ENCODE peak calls at places on chromosomes 4 and X, in five cellular contexts. One of them, this sample, is unnamed.

GRCh38 chr4:83855044-83855443 is 319.1 kb downstream of the GPAT3 start:
- DNase-seq in activated T-cell treated with anti-CD3 and anti-CD28 coated beads, Interleukin-2, amount 50 U/mL, for 72 hours: no peak
- DNase-seq in NCI-H1436: no peak
- DNase-seq in stimulated activated CD4-positive, alpha-beta T cell treated with anti-CD3 and anti-CD28 coated beads, TNF-alpha, amount 100 ng/mL, for 4 hours: no peak
- DNase-seq in right cardiac atrium: no peak
- DNase-seq in this sample: no peak

GRCh38 chr4:153514001-153514526 is 47.9 kb downstream of the TMEM131L start:
- DNase-seq in stimulated activated CD4-positive, alpha-beta T cell treated with anti-CD3 and anti-CD28 coated beads, TNF-alpha, amount 100 ng/mL, for 4 hours: no peak
- DNase-seq in right cardiac atrium: no peak
- DNase-seq in activated T-cell treated with anti-CD3 and anti-CD28 coated beads, Interleukin-2, amount 50 U/mL, for 72 hours: no peak
- DNase-seq in NCI-H1436: no peak
- DNase-seq in this sample: no peak

GRCh38 chrX:25198891-25199290 is 183.1 kb upstream of the ARX start:
- DNase-seq in activated T-cell treated with anti-CD3 and anti-CD28 coated beads, Interleukin-2, amount 50 U/mL, for 72 hours: no peak
- DNase-seq in NCI-H1436: no peak
- DNase-seq in right cardiac atrium: no peak
- DNase-seq in stimulated activated CD4-positive, alpha-beta T cell treated with anti-CD3 and anti-CD28 coated beads, TNF-alpha, amount 100 ng/mL, for 4 hours: no peak
- DNase-seq in this sample: peak; percentile 2

GRCh38 chr4:15690020-15690809 is 8.6 kb downstream of the FAM200B start:
- DNase-seq in NCI-H1436: no peak
- DNase-seq in stimulated activated CD4-positive, alpha-beta T cell treated with anti-CD3 and anti-CD28 coated beads, TNF-alpha, amount 100 ng/mL, for 4 hours: no peak
- DNase-seq in right cardiac atrium: no peak
- DNase-seq in activated T-cell treated with anti-CD3 and anti-CD28 coated beads, Interleukin-2, amount 50 U/mL, for 72 hours: no peak
- DNase-seq in this sample: no peak

GRCh38 chr4:99852199-99852718 is 35.6 kb downstream of the DAPP1 start:
- DNase-seq in NCI-H1436: no peak
- DNase-seq in right cardiac atrium: no peak
- DNase-seq in activated T-cell treated with anti-CD3 and anti-CD28 coated beads, Interleukin-2, amount 50 U/mL, for 72 hours: peak; percentile 31
- DNase-seq in stimulated activated CD4-positive, alpha-beta T cell treated with anti-CD3 and anti-CD28 coated beads, TNF-alpha, amount 100 ng/mL, for 4 hours: no peak
- DNase-seq in this sample: no peak

GRCh38 chrX:74351760-74352159 is 47.8 kb downstream of the ZCCHC13 start:
- DNase-seq in activated T-cell treated with anti-CD3 and anti-CD28 coated beads, Interleukin-2, amount 50 U/mL, for 72 hours: no peak
- DNase-seq in right cardiac atrium: no peak
- DNase-seq in NCI-H1436: no peak
- DNase-seq in stimulated activated CD4-positive, alpha-beta T cell treated with anti-CD3 and anti-CD28 coated beads, TNF-alpha, amount 100 ng/mL, for 4 hours: no peak
- DNase-seq in this sample: no peak

GRCh38 chr4:96599752-96600151 is 759.9 kb downstream of the PDHA2 start:
- DNase-seq in stimulated activated CD4-positive, alpha-beta T cell treated with anti-CD3 and anti-CD28 coated beads, TNF-alpha, amount 100 ng/mL, for 4 hours: no peak
- DNase-seq in NCI-H1436: no peak
- DNase-seq in right cardiac atrium: no peak
- DNase-seq in activated T-cell treated with anti-CD3 and anti-CD28 coated beads, Interleukin-2, amount 50 U/mL, for 72 hours: no peak
- DNase-seq in this sample: no peak

GRCh38 chrX:71859637-71860036 is 51.0 kb upstream of the NHSL2 start:
- DNase-seq in activated T-cell treated with anti-CD3 and anti-CD28 coated beads, Interleukin-2, amount 50 U/mL, for 72 hours: peak; percentile 40
- DNase-seq in right cardiac atrium: no peak
- DNase-seq in NCI-H1436: no peak
- DNase-seq in stimulated activated CD4-positive, alpha-beta T cell treated with anti-CD3 and anti-CD28 coated beads, TNF-alpha, amount 100 ng/mL, for 4 hours: no peak
- DNase-seq in this sample: peak; percentile 51

GRCh38 chr4:80586716-80587115 is 251.2 kb downstream of the CFAP299 start:
- DNase-seq in stimulated activated CD4-positive, alpha-beta T cell treated with anti-CD3 and anti-CD28 coated beads, TNF-alpha, amount 100 ng/mL, for 4 hours: no peak
- DNase-seq in activated T-cell treated with anti-CD3 and anti-CD28 coated beads, Interleukin-2, amount 50 U/mL, for 72 hours: no peak
- DNase-seq in right cardiac atrium: no peak
- DNase-seq in NCI-H1436: no peak
- DNase-seq in this sample: no peak

GRCh38 chr4:155769092-155769491 is 10.3 kb downstream of the GUCY1B1 start:
- DNase-seq in activated T-cell treated with anti-CD3 and anti-CD28 coated beads, Interleukin-2, amount 50 U/mL, for 72 hours: no peak
- DNase-seq in right cardiac atrium: no peak
- DNase-seq in stimulated activated CD4-positive, alpha-beta T cell treated with anti-CD3 and anti-CD28 coated beads, TNF-alpha, amount 100 ng/mL, for 4 hours: no peak
- DNase-seq in NCI-H1436: no peak
- DNase-seq in this sample: no peak

GRCh38 chr4:14445882-14446281 is 556.4 kb upstream of the CPEB2 start:
- DNase-seq in stimulated activated CD4-positive, alpha-beta T cell treated with anti-CD3 and anti-CD28 coated beads, TNF-alpha, amount 100 ng/mL, for 4 hours: no peak
- DNase-seq in NCI-H1436: no peak
- DNase-seq in right cardiac atrium: no peak
- DNase-seq in activated T-cell treated with anti-CD3 and anti-CD28 coated beads, Interleukin-2, amount 50 U/mL, for 72 hours: no peak
- DNase-seq in this sample: no peak

GRCh38 chr4:138310991-138311390 is 68.8 kb upstream of the SLC7A11 start:
- DNase-seq in stimulated activated CD4-positive, alpha-beta T cell treated with anti-CD3 and anti-CD28 coated beads, TNF-alpha, amount 100 ng/mL, for 4 hours: no peak
- DNase-seq in right cardiac atrium: no peak
- DNase-seq in NCI-H1436: no peak
- DNase-seq in activated T-cell treated with anti-CD3 and anti-CD28 coated beads, Interleukin-2, amount 50 U/mL, for 72 hours: no peak
- DNase-seq in this sample: no peak

GRCh38 chrX:153968754-153969124 is 2.9 kb downstream of the HCFC1 start:
- DNase-seq in activated T-cell treated with anti-CD3 and anti-CD28 coated beads, Interleukin-2, amount 50 U/mL, for 72 hours: peak; percentile 46
- DNase-seq in right cardiac atrium: no peak
- DNase-seq in NCI-H1436: peak; percentile 70
- DNase-seq in stimulated activated CD4-positive, alpha-beta T cell treated with anti-CD3 and anti-CD28 coated beads, TNF-alpha, amount 100 ng/mL, for 4 hours: no peak
- DNase-seq in this sample: no peak

GRCh38 chrX:5998901-5999300 is 229.8 kb downstream of the NLGN4X start:
- DNase-seq in NCI-H1436: no peak
- DNase-seq in right cardiac atrium: no peak
- DNase-seq in activated T-cell treated with anti-CD3 and anti-CD28 coated beads, Interleukin-2, amount 50 U/mL, for 72 hours: no peak
- DNase-seq in stimulated activated CD4-positive, alpha-beta T cell treated with anti-CD3 and anti-CD28 coated beads, TNF-alpha, amount 100 ng/mL, for 4 hours: no peak
- DNase-seq in this sample: no peak

GRCh38 chr4:71202703-71203102 is 136.1 kb upstream of the SLC4A4 start:
- DNase-seq in right cardiac atrium: no peak
- DNase-seq in stimulated activated CD4-positive, alpha-beta T cell treated with anti-CD3 and anti-CD28 coated beads, TNF-alpha, amount 100 ng/mL, for 4 hours: no peak
- DNase-seq in activated T-cell treated with anti-CD3 and anti-CD28 coated beads, Interleukin-2, amount 50 U/mL, for 72 hours: no peak
- DNase-seq in NCI-H1436: no peak
- DNase-seq in this sample: no peak

GRCh38 chrX:920234-920799 is 289.7 kb downstream of the SHOX start:
- DNase-seq in activated T-cell treated with anti-CD3 and anti-CD28 coated beads, Interleukin-2, amount 50 U/mL, for 72 hours: no peak
- DNase-seq in NCI-H1436: no peak
- DNase-seq in right cardiac atrium: no peak
- DNase-seq in stimulated activated CD4-positive, alpha-beta T cell treated with anti-CD3 and anti-CD28 coated beads, TNF-alpha, amount 100 ng/mL, for 4 hours: no peak
- DNase-seq in this sample: no peak

GRCh38 chrX:26376037-26376708 is 160.2 kb downstream of the MAGEB5 start:
- DNase-seq in stimulated activated CD4-positive, alpha-beta T cell treated with anti-CD3 and anti-CD28 coated beads, TNF-alpha, amount 100 ng/mL, for 4 hours: no peak
- DNase-seq in activated T-cell treated with anti-CD3 and anti-CD28 coated beads, Interleukin-2, amount 50 U/mL, for 72 hours: no peak
- DNase-seq in right cardiac atrium: no peak
- DNase-seq in NCI-H1436: no peak
- DNase-seq in this sample: no peak

GRCh38 chr4:4387531-4388311 is 819 bp downstream of the NSG1 start:
- DNase-seq in right cardiac atrium: no peak
- DNase-seq in activated T-cell treated with anti-CD3 and anti-CD28 coated beads, Interleukin-2, amount 50 U/mL, for 72 hours: no peak
- DNase-seq in NCI-H1436: no peak
- DNase-seq in stimulated activated CD4-positive, alpha-beta T cell treated with anti-CD3 and anti-CD28 coated beads, TNF-alpha, amount 100 ng/mL, for 4 hours: no peak
- DNase-seq in this sample: no peak

GRCh38 chr4:107896158-107896645 is 35.1 kb upstream of the CYP2U1 start:
- DNase-seq in activated T-cell treated with anti-CD3 and anti-CD28 coated beads, Interleukin-2, amount 50 U/mL, for 72 hours: peak; percentile 21
- DNase-seq in NCI-H1436: no peak
- DNase-seq in stimulated activated CD4-positive, alpha-beta T cell treated with anti-CD3 and anti-CD28 coated beads, TNF-alpha, amount 100 ng/mL, for 4 hours: no peak
- DNase-seq in right cardiac atrium: no peak
- DNase-seq in this sample: no peak

GRCh38 chr4:4775493-4776004 is 83.9 kb upstream of the MSX1 start:
- DNase-seq in activated T-cell treated with anti-CD3 and anti-CD28 coated beads, Interleukin-2, amount 50 U/mL, for 72 hours: no peak
- DNase-seq in stimulated activated CD4-positive, alpha-beta T cell treated with anti-CD3 and anti-CD28 coated beads, TNF-alpha, amount 100 ng/mL, for 4 hours: no peak
- DNase-seq in NCI-H1436: no peak
- DNase-seq in right cardiac atrium: peak; percentile 75
- DNase-seq in this sample: no peak

GRCh38 chr4:3880595-3881120 is 114.5 kb downstream of the ADRA2C start:
- DNase-seq in right cardiac atrium: peak; percentile 81
- DNase-seq in activated T-cell treated with anti-CD3 and anti-CD28 coated beads, Interleukin-2, amount 50 U/mL, for 72 hours: peak; percentile 74
- DNase-seq in stimulated activated CD4-positive, alpha-beta T cell treated with anti-CD3 and anti-CD28 coated beads, TNF-alpha, amount 100 ng/mL, for 4 hours: peak; percentile 51
- DNase-seq in NCI-H1436: peak; percentile 23
- DNase-seq in this sample: peak; percentile 80

GRCh38 chr4:1244081-1244977 is 4.6 kb downstream of the CTBP1 start:
- DNase-seq in NCI-H1436: no peak
- DNase-seq in right cardiac atrium: peak; percentile 76
- DNase-seq in stimulated activated CD4-positive, alpha-beta T cell treated with anti-CD3 and anti-CD28 coated beads, TNF-alpha, amount 100 ng/mL, for 4 hours: no peak
- DNase-seq in activated T-cell treated with anti-CD3 and anti-CD28 coated beads, Interleukin-2, amount 50 U/mL, for 72 hours: no peak
- DNase-seq in this sample: peak; percentile 22